ENCODE peak calls at places on chromosome 4, in ten cellular contexts. One of them, this sample, is unnamed.

GRCh38 chr4:151841107-151841506 is 80.3 kb upstream of the GATB start:
- DNase-seq in H9: no peak
- DNase-seq in nucleus accumbens: no peak
- DNase-seq in fibroblast of lung: no peak
- DNase-seq in H54: no peak
- DNase-seq in RPMI7951: no peak
- DNase-seq in activated B cell treated with CpG ODN at 0.5 μM for 24 hours: no peak
- DNase-seq in T-helper 9 cell: no peak
- DNase-seq in lung: no peak
- DNase-seq in H4: no peak
- DNase-seq in this sample: no peak

GRCh38 chr4:109049926-109050325 is 252.5 kb downstream of the COL25A1 start:
- DNase-seq in H9: no peak
- DNase-seq in nucleus accumbens: no peak
- DNase-seq in fibroblast of lung: no peak
- DNase-seq in H54: no peak
- DNase-seq in RPMI7951: no peak
- DNase-seq in activated B cell treated with CpG ODN at 0.5 μM for 24 hours: no peak
- DNase-seq in T-helper 9 cell: no peak
- DNase-seq in lung: no peak
- DNase-seq in H4: no peak
- DNase-seq in this sample: no peak

GRCh38 chr4:184201179-184201578 is 16.5 kb downstream of the ENPP6 start:
- DNase-seq in H9: no peak
- DNase-seq in nucleus accumbens: no peak
- DNase-seq in fibroblast of lung: no peak
- DNase-seq in H54: no peak
- DNase-seq in RPMI7951: no peak
- DNase-seq in activated B cell treated with CpG ODN at 0.5 μM for 24 hours: no peak
- DNase-seq in T-helper 9 cell: no peak
- DNase-seq in lung: no peak
- DNase-seq in H4: no peak
- DNase-seq in this sample: no peak

GRCh38 chr4:101187837-101188236 is 159.5 kb downstream of the PPP3CA start:
- DNase-seq in H9: no peak
- DNase-seq in nucleus accumbens: no peak
- DNase-seq in fibroblast of lung: peak
- DNase-seq in H54: no peak
- DNase-seq in RPMI7951: peak
- DNase-seq in activated B cell treated with CpG ODN at 0.5 μM for 24 hours: no peak
- DNase-seq in T-helper 9 cell: no peak
- DNase-seq in lung: no peak
- DNase-seq in H4: no peak
- DNase-seq in this sample: no peak

GRCh38 chr4:47642985-47643745 is 158.1 kb downstream of the ATP10D start:
- DNase-seq in H9: no peak
- DNase-seq in nucleus accumbens: no peak
- DNase-seq in fibroblast of lung: peak
- DNase-seq in H54: no peak
- DNase-seq in RPMI7951: peak
- DNase-seq in activated B cell treated with CpG ODN at 0.5 μM for 24 hours: no peak
- DNase-seq in T-helper 9 cell: no peak
- DNase-seq in lung: no peak
- DNase-seq in H4: no peak
- DNase-seq in this sample: peak

GRCh38 chr4:142314686-142315085 is 531.4 kb downstream of the INPP4B start:
- DNase-seq in H9: no peak
- DNase-seq in nucleus accumbens: no peak
- DNase-seq in fibroblast of lung: no peak
- DNase-seq in H54: no peak
- DNase-seq in RPMI7951: no peak
- DNase-seq in activated B cell treated with CpG ODN at 0.5 μM for 24 hours: no peak
- DNase-seq in T-helper 9 cell: no peak
- DNase-seq in lung: no peak
- DNase-seq in H4: no peak
- DNase-seq in this sample: no peak

GRCh38 chr4:5890063-5890727 is 2.7 kb downstream of the CRMP1 start:
- DNase-seq in H9: peak
- DNase-seq in nucleus accumbens: peak
- DNase-seq in fibroblast of lung: peak
- DNase-seq in H54: no peak
- DNase-seq in RPMI7951: no peak
- DNase-seq in activated B cell treated with CpG ODN at 0.5 μM for 24 hours: no peak
- DNase-seq in T-helper 9 cell: no peak
- DNase-seq in lung: no peak
- DNase-seq in H4: no peak
- DNase-seq in this sample: peak

GRCh38 chr4:100641326-100641725 is 123.5 kb upstream of the EMCN start:
- DNase-seq in H9: no peak
- DNase-seq in nucleus accumbens: no peak
- DNase-seq in fibroblast of lung: no peak
- DNase-seq in H54: no peak
- DNase-seq in RPMI7951: no peak
- DNase-seq in activated B cell treated with CpG ODN at 0.5 μM for 24 hours: no peak
- DNase-seq in T-helper 9 cell: no peak
- DNase-seq in lung: no peak
- DNase-seq in H4: no peak
- DNase-seq in this sample: no peak

GRCh38 chr4:145503486-145504072 is 21.9 kb downstream of the SMAD1 start:
- DNase-seq in H9: no peak
- DNase-seq in nucleus accumbens: no peak
- DNase-seq in fibroblast of lung: no peak
- DNase-seq in H54: no peak
- DNase-seq in RPMI7951: no peak
- DNase-seq in activated B cell treated with CpG ODN at 0.5 μM for 24 hours: no peak
- DNase-seq in T-helper 9 cell: no peak
- DNase-seq in lung: no peak
- DNase-seq in H4: no peak
- DNase-seq in this sample: no peak

GRCh38 chr4:163269874-163270273 is 62.5 kb downstream of the NPY1R start:
- DNase-seq in H9: no peak
- DNase-seq in nucleus accumbens: no peak
- DNase-seq in fibroblast of lung: no peak
- DNase-seq in H54: no peak
- DNase-seq in RPMI7951: no peak
- DNase-seq in activated B cell treated with CpG ODN at 0.5 μM for 24 hours: no peak
- DNase-seq in T-helper 9 cell: no peak
- DNase-seq in lung: no peak
- DNase-seq in H4: no peak
- DNase-seq in this sample: no peak

GRCh38 chr4:102787096-102787867 is 26.5 kb upstream of the MANBA start:
- DNase-seq in H9: no peak
- DNase-seq in nucleus accumbens: no peak
- DNase-seq in fibroblast of lung: peak
- DNase-seq in H54: no peak
- DNase-seq in RPMI7951: peak
- DNase-seq in activated B cell treated with CpG ODN at 0.5 μM for 24 hours: no peak
- DNase-seq in T-helper 9 cell: no peak
- DNase-seq in lung: no peak
- DNase-seq in H4: peak
- DNase-seq in this sample: peak

GRCh38 chr4:6693274-6694176 is at the start of gene S100P:
- DNase-seq in H9: no peak
- DNase-seq in nucleus accumbens: no peak
- DNase-seq in fibroblast of lung: no peak
- DNase-seq in H54: no peak
- DNase-seq in RPMI7951: no peak
- DNase-seq in activated B cell treated with CpG ODN at 0.5 μM for 24 hours: no peak
- DNase-seq in T-helper 9 cell: no peak
- DNase-seq in lung: no peak
- DNase-seq in H4: no peak
- DNase-seq in this sample: no peak

GRCh38 chr4:139241086-139241783 is 38.8 kb downstream of the MGARP start:
- DNase-seq in H9: peak
- DNase-seq in nucleus accumbens: no peak
- DNase-seq in fibroblast of lung: no peak
- DNase-seq in H54: no peak
- DNase-seq in RPMI7951: no peak
- DNase-seq in activated B cell treated with CpG ODN at 0.5 μM for 24 hours: no peak
- DNase-seq in T-helper 9 cell: no peak
- DNase-seq in lung: no peak
- DNase-seq in H4: no peak
- DNase-seq in this sample: no peak

GRCh38 chr4:85474818-85475630 is at the start of gene ARHGAP24:
- DNase-seq in H9: peak
- DNase-seq in nucleus accumbens: peak
- DNase-seq in fibroblast of lung: peak
- DNase-seq in H54: peak
- DNase-seq in RPMI7951: peak
- DNase-seq in activated B cell treated with CpG ODN at 0.5 μM for 24 hours: peak
- DNase-seq in T-helper 9 cell: no peak
- DNase-seq in lung: peak
- DNase-seq in H4: peak
- DNase-seq in this sample: peak

GRCh38 chr4:185471235-185472062 is at the start of gene CCDC110:
- DNase-seq in H9: peak
- DNase-seq in nucleus accumbens: peak
- DNase-seq in fibroblast of lung: peak
- DNase-seq in H54: peak
- DNase-seq in RPMI7951: peak
- DNase-seq in activated B cell treated with CpG ODN at 0.5 μM for 24 hours: peak
- DNase-seq in T-helper 9 cell: peak
- DNase-seq in lung: peak
- DNase-seq in H4: peak
- DNase-seq in this sample: peak

GRCh38 chr4:109015413-109015810 is 252.6 kb upstream of the ETNPPL start:
- DNase-seq in H9: no peak
- DNase-seq in nucleus accumbens: no peak
- DNase-seq in fibroblast of lung: no peak
- DNase-seq in H54: no peak
- DNase-seq in RPMI7951: no peak
- DNase-seq in activated B cell treated with CpG ODN at 0.5 μM for 24 hours: no peak
- DNase-seq in T-helper 9 cell: no peak
- DNase-seq in lung: no peak
- DNase-seq in H4: no peak
- DNase-seq in this sample: no peak

GRCh38 chr4:7938513-7939376 is 916 bp downstream of the AFAP1 start:
- DNase-seq in H9: no peak
- DNase-seq in nucleus accumbens: no peak
- DNase-seq in fibroblast of lung: peak
- DNase-seq in H54: no peak
- DNase-seq in RPMI7951: peak
- DNase-seq in activated B cell treated with CpG ODN at 0.5 μM for 24 hours: no peak
- DNase-seq in T-helper 9 cell: peak
- DNase-seq in lung: no peak
- DNase-seq in H4: no peak
- DNase-seq in this sample: peak

GRCh38 chr4:16026155-16026761 is 57.6 kb downstream of the PROM1 start:
- DNase-seq in H9: no peak
- DNase-seq in nucleus accumbens: no peak
- DNase-seq in fibroblast of lung: peak
- DNase-seq in H54: no peak
- DNase-seq in RPMI7951: peak
- DNase-seq in activated B cell treated with CpG ODN at 0.5 μM for 24 hours: no peak
- DNase-seq in T-helper 9 cell: no peak
- DNase-seq in lung: no peak
- DNase-seq in H4: peak
- DNase-seq in this sample: peak

GRCh38 chr4:7539659-7540058 is 104.9 kb upstream of the PSAPL1 start:
- DNase-seq in H9: peak
- DNase-seq in nucleus accumbens: no peak
- DNase-seq in fibroblast of lung: peak
- DNase-seq in H54: peak
- DNase-seq in RPMI7951: peak
- DNase-seq in activated B cell treated with CpG ODN at 0.5 μM for 24 hours: no peak
- DNase-seq in T-helper 9 cell: peak
- DNase-seq in lung: no peak
- DNase-seq in H4: peak
- DNase-seq in this sample: no peak

GRCh38 chr4:139783761-139784484 is 118.3 kb downstream of the MGST2 start:
- DNase-seq in H9: no peak
- DNase-seq in nucleus accumbens: peak
- DNase-seq in fibroblast of lung: no peak
- DNase-seq in H54: no peak
- DNase-seq in RPMI7951: peak
- DNase-seq in activated B cell treated with CpG ODN at 0.5 μM for 24 hours: no peak
- DNase-seq in T-helper 9 cell: no peak
- DNase-seq in lung: no peak
- DNase-seq in H4: no peak
- DNase-seq in this sample: no peak

GRCh38 chr4:76197971-76198410 is 15.6 kb downstream of the SCARB2 start:
- DNase-seq in H9: no peak
- DNase-seq in nucleus accumbens: peak
- DNase-seq in fibroblast of lung: peak
- DNase-seq in H54: no peak
- DNase-seq in RPMI7951: peak
- DNase-seq in activated B cell treated with CpG ODN at 0.5 μM for 24 hours: no peak
- DNase-seq in T-helper 9 cell: no peak
- DNase-seq in lung: no peak
- DNase-seq in H4: no peak
- DNase-seq in this sample: no peak

GRCh38 chr4:188295899-188296298 is 156.7 kb downstream of the TRIML1 start:
- DNase-seq in H9: no peak
- DNase-seq in nucleus accumbens: no peak
- DNase-seq in fibroblast of lung: peak
- DNase-seq in H54: no peak
- DNase-seq in RPMI7951: no peak
- DNase-seq in activated B cell treated with CpG ODN at 0.5 μM for 24 hours: no peak
- DNase-seq in T-helper 9 cell: no peak
- DNase-seq in lung: no peak
- DNase-seq in H4: no peak
- DNase-seq in this sample: peak

GRCh38 chr4:2591189-2591588 is 54.7 kb downstream of the FAM193A start:
- DNase-seq in H9: peak
- DNase-seq in nucleus accumbens: no peak
- DNase-seq in fibroblast of lung: peak
- DNase-seq in H54: no peak
- DNase-seq in RPMI7951: no peak
- DNase-seq in activated B cell treated with CpG ODN at 0.5 μM for 24 hours: no peak
- DNase-seq in T-helper 9 cell: no peak
- DNase-seq in lung: peak
- DNase-seq in H4: no peak
- DNase-seq in this sample: peak

GRCh38 chr4:184937030-184937710 is 81.1 kb upstream of the HELT start:
- DNase-seq in H9: no peak
- DNase-seq in nucleus accumbens: no peak
- DNase-seq in fibroblast of lung: no peak
- DNase-seq in H54: no peak
- DNase-seq in RPMI7951: no peak
- DNase-seq in activated B cell treated with CpG ODN at 0.5 μM for 24 hours: no peak
- DNase-seq in T-helper 9 cell: no peak
- DNase-seq in lung: no peak
- DNase-seq in H4: no peak
- DNase-seq in this sample: no peak

GRCh38 chr4:163245044-163245443 is 78.4 kb upstream of the NAF1 start:
- DNase-seq in H9: no peak
- DNase-seq in nucleus accumbens: no peak
- DNase-seq in fibroblast of lung: no peak
- DNase-seq in H54: no peak
- DNase-seq in RPMI7951: no peak
- DNase-seq in activated B cell treated with CpG ODN at 0.5 μM for 24 hours: no peak
- DNase-seq in T-helper 9 cell: no peak
- DNase-seq in lung: no peak
- DNase-seq in H4: no peak
- DNase-seq in this sample: no peak

GRCh38 chr4:52102587-52102986 is 51.5 kb downstream of the SPATA18 start:
- DNase-seq in H9: no peak
- DNase-seq in nucleus accumbens: no peak
- DNase-seq in fibroblast of lung: no peak
- DNase-seq in H54: no peak
- DNase-seq in RPMI7951: peak
- DNase-seq in activated B cell treated with CpG ODN at 0.5 μM for 24 hours: no peak
- DNase-seq in T-helper 9 cell: no peak
- DNase-seq in lung: no peak
- DNase-seq in H4: no peak
- DNase-seq in this sample: no peak

This sample was measured in mesenchymal stem cell.